ENCODE peak calls at places on chromosomes 16 and 17, in ten cellular contexts. G, T, O, C, K, A, F, Q, X and W are unnamed samples.

GRCh38 chr16:23947838-23948237 is 112.1 kb downstream of the PRKCB start:
- DNase-seq in G (no peak), T (no peak), O (no peak), C (no peak), K (peak), A (no peak), F (no peak), Q (no peak), X (no peak), W (no peak)

GRCh38 chr17:4474093-4474492 is 24.6 kb upstream of the SPNS2 start:
- DNase-seq in G (no peak), T (no peak), O (peak), C (no peak), K (no peak), A (no peak), F (no peak), Q (peak), X (no peak), W (no peak)

GRCh38 chr16:57945740-57946138 is 25.2 kb downstream of the CNGB1 start:
- DNase-seq in G (no peak), T (no peak), O (no peak), C (no peak), K (no peak), A (no peak), F (no peak), Q (no peak), X (no peak), W (no peak)

GRCh38 chr17:18117974-18118632 is 9.5 kb downstream of the MYO15A start:
- DNase-seq in G (no peak), T (no peak), O (no peak), C (no peak), K (no peak), A (no peak), F (no peak), Q (no peak), X (no peak), W (no peak)

GRCh38 chr16:65875362-65876199 is 490.9 kb upstream of the CDH5 start:
- DNase-seq in G (no peak), T (peak), O (no peak), C (no peak), K (no peak), A (no peak), F (no peak), Q (no peak), X (no peak), W (no peak)

GRCh38 chr17:45908460-45908859 is 14.1 kb downstream of the MAPT start:
- DNase-seq in G (no peak), T (no peak), O (no peak), C (no peak), K (no peak), A (peak), F (no peak), Q (no peak), X (no peak), W (no peak)

GRCh38 chr17:47189732-47190621 is 882 bp upstream of the CDC27 start:
- DNase-seq in G (no peak), T (no peak), O (no peak), C (no peak), K (no peak), A (no peak), F (no peak), Q (no peak), X (no peak), W (no peak)

GRCh38 chr16:3951861-3952332 is 71.4 kb upstream of the CREBBP start:
- DNase-seq in G (no peak), T (no peak), O (peak), C (no peak), K (peak), A (no peak), F (no peak), Q (no peak), X (no peak), W (no peak)

GRCh38 chr16:86980644-86981043 is 336.5 kb downstream of the C16orf95 start:
- DNase-seq in G (no peak), T (no peak), O (no peak), C (no peak), K (no peak), A (no peak), F (no peak), Q (no peak), X (no peak), W (no peak)

GRCh38 chr16:66408181-66409048 is 18.7 kb upstream of the BEAN1 start:
- DNase-seq in G (no peak), T (no peak), O (no peak), C (peak), K (no peak), A (peak), F (peak), Q (peak), X (peak), W (peak)